ENCODE peak calls at places on chromosomes 11 and 22, in ten cellular contexts. H is ELR; T is ureter; F is stimulated activated CD8-positive, alpha-beta memory T cell treated with anti-CD3 and anti-CD28 coated beads, Interleukin-15, amount 100 ng/mL, for 4 hours; D is stimulated activated effector memory CD8-positive, alpha-beta T cell treated with anti-CD3 and anti-CD28 coated beads, Interleukin-12 subunit alpha, Interleukin-12 subunit beta, amount 100 ng/mL, for 72 hours; J is Right ventricle myocardium superior; U is hypothalamus; V is naive thymus-derived CD8-positive, alpha-beta T cell; Y is stimulated activated naive CD8-positive, alpha-beta T cell treated with anti-CD3 and anti-CD28 coated beads, Interleukin-15, Interleukin-2, amounts not matched to agents 100 U/mL and 50 U/mL, for 24 hours; L is HuH-7. R is an unnamed sample.

GRCh38 chr11:117375960-117376359 is 48.3 kb downstream of the CEP164 start:
- DNase-seq in U (no peak), J (no peak), H (no peak), T (no peak), L (no peak), V (no peak), D (no peak), F (no peak), Y (no peak), R (no peak)

GRCh38 chr11:132184079-132184478 is 813.7 kb downstream of the NTM start:
- DNase-seq in J (no peak), U (no peak), V (no peak), T (no peak), L (no peak), Y (no peak), H (no peak), F (no peak), D (no peak), R (no peak)

GRCh38 chr22:50581031-50581949 is 1.4 kb downstream of the CHKB start:
- DNase-seq in D (no peak), J (peak; percentile 41), L (no peak), T (no peak), V (no peak), F (no peak), Y (no peak), H (no peak), U (no peak), R (no peak)

GRCh38 chr11:65420506-65421203 is 1.9 kb upstream of the NEAT1 start:
- DNase-seq in U (no peak), F (no peak), Y (no peak), L (no peak), D (no peak), V (no peak), H (no peak), T (no peak), J (peak; percentile 30), R (no peak)

GRCh38 chr11:117832511-117832910 is 8.0 kb upstream of the FXYD2 start:
- DNase-seq in J (peak; percentile 17), U (no peak), Y (no peak), H (no peak), T (peak; percentile 24), V (no peak), D (no peak), L (no peak), F (no peak), R (no peak)

GRCh38 chr22:47342446-47342845 is 580.0 kb downstream of the TBC1D22A start:
- DNase-seq in F (no peak), T (no peak), U (no peak), J (no peak), H (no peak), Y (no peak), D (no peak), V (no peak), L (no peak), R (no peak)

GRCh38 chr11:131691558-131692041 is 321.2 kb downstream of the NTM start:
- DNase-seq in Y (peak; percentile 46), T (no peak), J (no peak), H (peak; percentile 75), V (no peak), U (no peak), L (peak; percentile 44), F (no peak), D (no peak), R (no peak)

GRCh38 chr22:48492371-48493320 is 1335.0 kb downstream of the BRD1 start:
- DNase-seq in Y (peak; percentile 33), U (peak; percentile 49), D (no peak), J (peak; percentile 65), V (no peak), H (peak; percentile 54), L (peak; percentile 90), F (no peak), T (peak; percentile 62), R (peak; percentile 82)

GRCh38 chr11:73143126-73143838 is 1.2 kb upstream of the FCHSD2 start:
- DNase-seq in F (no peak), T (no peak), H (peak; percentile 5), V (no peak), U (no peak), D (no peak), J (no peak), L (no peak), Y (no peak), R (no peak)

GRCh38 chr11:57516061-57516443 is 550 bp upstream of the SLC43A1 start:
- DNase-seq in Y (no peak), U (no peak), J (no peak), L (no peak), T (no peak), F (no peak), D (no peak), V (no peak), H (no peak), R (no peak)

GRCh38 chr11:123577081-123577598 is 77.3 kb downstream of the SCN3B start:
- DNase-seq in F (peak; percentile 9), D (peak; percentile 63), V (peak; percentile 43), Y (peak; percentile 83), U (peak; percentile 64), J (peak; percentile 83), T (peak; percentile 70), H (peak; percentile 67), L (peak; percentile 81), R (peak; percentile 57)

R was measured in hippocampal formation.